ENCODE peak calls at places on chromosomes 13 and 19, in ten cellular contexts. Z, D, K, W, I, N, T, H, L and A are unnamed samples. For H3K27me3 and H3K4me1, the result is how much of the 10 kb centered on the place peaks cover.

GRCh38 chr13:33637978-33638743 is 179.8 kb upstream of the RFC3 start:
- DNase-seq in T (no peak), L (peak), N (peak), K (peak), H (no peak), I (peak), D (peak), Z (peak), W (no peak), A (no peak)

GRCh38 chr13:50124536-50125305 is 109.5 kb downstream of the KCNRG start:
- DNase-seq in L (peak), W (peak), K (no peak), H (peak), N (peak), D (peak), T (peak), I (peak), Z (peak), A (no peak)

GRCh38 chr19:18869231-18869575 is 26.8 kb downstream of the CERS1 start:
- DNase-seq in I (no peak), Z (no peak), K (no peak), N (no peak), W (no peak), H (no peak), T (no peak), L (no peak), D (no peak), A (no peak)

GRCh38 chr19:18613589-18614234 is 1.0 kb downstream of the TMEM59L start:
- DNase-seq in H (no peak), Z (no peak), T (no peak), L (no peak), N (no peak), K (no peak), W (no peak), D (no peak), I (no peak), A (no peak)

GRCh38 chr19:48524221-48524620 is 12.6 kb upstream of the LMTK3 start:
- DNase-seq in Z (no peak), W (no peak), D (no peak), I (no peak), L (no peak), N (no peak), K (no peak), T (no peak), H (no peak), A (no peak)

GRCh38 chr13:113544896-113545295 is 39.7 kb upstream of the TFDP1 start:
- DNase-seq in D (no peak), L (no peak), N (no peak), I (no peak), H (no peak), W (no peak), K (no peak), Z (no peak), T (no peak), A (no peak)

GRCh38 chr19:42386974-42387707 is 3.0 kb downstream of the CNFN start:
- DNase-seq in T (peak), W (peak), I (peak), N (peak), D (peak), H (peak), L (peak), Z (peak), K (peak), A (no peak)

GRCh38 chr19:6720369-6721112 is at the start of gene C3:
- DNase-seq in L (peak), K (peak), Z (no peak), D (peak), H (peak), I (peak), W (peak), T (no peak), N (no peak), A (no peak)

GRCh38 chr19:2478756-2479555 is 3.0 kb downstream of the GADD45B start:
- DNase-seq in N (peak), D (peak), H (peak), I (peak), L (peak), T (peak), K (no peak), W (peak), Z (peak), A (no peak)

GRCh38 chr13:79786176-79786575 is 305.2 kb downstream of the NDFIP2 start:
- DNase-seq in Z (no peak), I (no peak), W (no peak), K (no peak), D (no peak), T (no peak), N (no peak), H (no peak), L (no peak), A (no peak)

GRCh38 chr13:68023838-68024581 is 793.9 kb upstream of the PCDH9 start:
- DNase-seq in H (no peak), W (no peak), T (no peak), I (no peak), D (no peak), L (no peak), N (no peak), K (no peak), Z (no peak), A (no peak)

GRCh38 chr19:33339016-33339749 is 34.3 kb upstream of the CEBPG start:
- DNase-seq in H (no peak), D (no peak), W (no peak), L (no peak), I (peak), T (no peak), K (peak), N (peak), Z (no peak), A (no peak)

GRCh38 chr19:9054768-9055167 is 32.1 kb upstream of the OR1M1 start:
- DNase-seq in I (no peak), Z (no peak), T (no peak), W (no peak), D (no peak), K (no peak), N (peak), H (no peak), L (no peak), A (no peak)

GRCh38 chr13:113851826-113852535 is 11.9 kb downstream of the GAS6 start:
- DNase-seq in N (no peak), K (no peak), Z (no peak), D (peak), H (no peak), W (no peak), I (no peak), T (no peak), L (no peak), A (peak)

DNA sequence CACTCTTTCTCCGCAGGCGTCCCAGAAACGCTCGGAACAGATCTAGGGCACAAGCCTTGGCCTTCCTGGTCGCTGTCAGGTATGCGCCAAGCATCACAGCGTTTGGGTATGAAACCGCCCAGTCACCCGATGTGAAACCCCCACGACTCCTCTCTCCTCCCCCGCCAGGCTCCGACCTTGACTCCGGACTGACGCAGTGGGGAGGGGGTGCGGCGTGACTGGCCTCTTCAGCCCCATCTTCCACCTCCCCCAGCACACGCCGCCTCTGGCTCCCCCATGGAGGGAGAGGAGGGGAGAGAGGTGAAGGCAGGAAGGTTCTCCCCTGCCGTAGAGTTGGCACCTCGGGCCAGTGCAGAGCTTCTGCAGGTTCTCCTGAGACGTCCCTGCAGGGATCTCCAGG is 22.0 kb upstream of the ARHGEF7 start:
- DNase-seq in D (no peak), H (no peak), W (no peak), N (no peak), K (no peak), Z (no peak), L (no peak), T (no peak), I (no peak), A (no peak)
- H3K27me3 ChIP-seq in D (under half), H (half or more), W (under half), N (half or more), K (half or more), Z (under half), L (under half), T (under half), I (under half), A (under half)

DNA sequence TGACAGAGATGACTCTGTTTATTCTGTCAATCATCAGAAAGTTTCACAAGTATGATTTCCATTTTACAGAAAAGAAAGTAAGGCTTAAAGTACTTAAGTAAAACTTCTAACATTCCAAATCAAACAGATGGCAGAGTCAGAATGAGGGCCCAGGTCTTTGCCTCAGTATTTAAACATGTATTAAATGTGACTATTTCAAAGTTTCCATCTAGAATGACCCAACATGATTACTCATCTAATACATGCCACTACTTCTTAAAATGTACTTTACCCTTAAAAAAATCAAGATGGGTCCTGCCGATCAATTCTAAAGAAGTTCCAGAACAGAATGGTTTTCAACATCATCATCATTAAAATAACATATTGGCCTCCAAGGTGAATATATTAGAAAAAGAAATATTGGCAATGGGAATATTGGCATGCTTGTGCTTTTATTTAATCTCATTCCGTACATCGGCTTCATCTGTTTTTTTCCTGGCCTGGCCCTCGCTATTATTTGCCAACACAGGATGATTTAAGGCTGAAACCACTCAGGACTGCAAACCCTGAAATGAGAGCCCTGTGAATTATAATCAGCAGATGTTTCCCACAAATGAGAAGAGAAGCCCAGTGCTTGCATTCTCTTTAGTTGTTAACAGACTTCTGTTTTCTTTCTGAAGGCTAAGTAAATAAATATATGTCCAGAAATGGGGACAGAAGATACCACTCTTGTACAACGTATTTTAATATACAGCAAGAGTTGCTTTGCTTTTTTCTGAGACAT is 340.0 kb downstream of the DNAJC15 start:
- DNase-seq in I (no peak), K (no peak), D (no peak), W (no peak), N (no peak), H (no peak), T (no peak), L (peak), Z (peak), A (no peak)
- H3K4me1 ChIP-seq in I (under half), K (under half), D (under half), W (under half), N (under half), H (under half), T (under half), L (under half), Z (under half), A (under half)

GRCh38 chr19:35433448-35433847 is 14.6 kb upstream of the FFAR2 start:
- DNase-seq in K (no peak), T (no peak), Z (no peak), W (no peak), D (no peak), N (no peak), I (no peak), L (no peak), H (no peak), A (no peak)

GRCh38 chr19:35437152-35437951 is 10.7 kb upstream of the FFAR2 start:
- DNase-seq in T (no peak), Z (no peak), L (peak), W (no peak), D (no peak), K (no peak), I (no peak), H (no peak), N (no peak), A (no peak)

GRCh38 chr19:35439921-35440320 is 8.1 kb upstream of the FFAR2 start:
- DNase-seq in L (no peak), K (no peak), N (no peak), W (no peak), T (no peak), D (no peak), H (no peak), I (no peak), Z (no peak), A (no peak)

GRCh38 chr19:35438527-35438926 is 9.5 kb upstream of the FFAR2 start:
- DNase-seq in D (no peak), H (no peak), I (peak), N (no peak), T (no peak), L (no peak), W (no peak), Z (no peak), K (no peak), A (no peak)

GRCh38 chr19:35436477-35437141 is 11.4 kb upstream of the FFAR2 start:
- DNase-seq in K (peak), I (peak), L (peak), D (no peak), W (peak), Z (peak), T (no peak), H (no peak), N (peak), A (no peak)
- H3K27ac ChIP-seq in K (peak), I (peak), L (no peak), D (peak), W (no peak), Z (no peak), T (no peak), H (peak), N (no peak), A (peak)

GRCh38 chr13:77571956-77572355 is 36.5 kb downstream of the SCEL start:
- DNase-seq in L (no peak), K (no peak), N (no peak), Z (no peak), T (no peak), I (no peak), H (no peak), W (no peak), D (no peak), A (no peak)
- H3K27me3 ChIP-seq in L (under half), K (under half), N (under half), Z (under half), T (under half), I (under half), H (under half), W (under half), D (under half), A (under half)

DNA sequence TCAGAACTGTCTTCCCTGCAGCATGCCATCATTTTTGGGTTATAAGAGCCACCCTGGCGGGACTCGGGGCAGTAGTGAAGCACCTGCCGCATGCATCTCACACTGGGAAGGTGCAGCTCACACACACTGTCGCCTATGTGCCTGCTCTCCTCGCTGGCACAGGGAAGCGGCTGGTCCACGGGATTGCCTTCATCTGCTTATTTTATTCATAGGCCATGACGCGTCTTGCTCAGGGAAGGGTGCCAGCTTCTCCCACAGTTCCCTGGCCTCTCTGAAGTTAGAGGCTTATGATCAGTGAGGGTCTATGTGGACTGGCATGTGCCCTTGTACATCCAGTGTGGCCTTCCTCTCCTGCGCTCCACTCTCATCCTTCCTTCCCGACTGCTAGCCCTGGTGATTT is 150.0 kb downstream of the KLF12 start:
- DNase-seq in D (no peak), W (no peak), K (no peak), T (no peak), N (no peak), L (no peak), I (no peak), H (peak), Z (no peak), A (no peak)
- H3K4me1 ChIP-seq in D (under half), W (under half), K (under half), T (half or more), N (under half), L (under half), I (under half), H (half or more), Z (under half), A (under half)

GRCh38 chr19:56155124-56155687 is 14.1 kb downstream of the ZNF444 start:
- DNase-seq in I (no peak), W (no peak), N (no peak), H (no peak), K (no peak), Z (no peak), D (peak), L (no peak), T (peak), A (no peak)

GRCh38 chr19:56149656-56150038 is 8.6 kb downstream of the ZNF444 start:
- DNase-seq in I (no peak), W (no peak), H (no peak), K (no peak), T (no peak), N (no peak), D (no peak), Z (no peak), L (no peak), A (no peak)

GRCh38 chr19:56150358-56150757 is 9.3 kb downstream of the ZNF444 start:
- DNase-seq in K (no peak), L (no peak), I (no peak), H (no peak), D (no peak), W (no peak), Z (no peak), N (no peak), T (no peak), A (no peak)

GRCh38 chr19:56153507-56153906 is 12.4 kb downstream of the ZNF444 start:
- DNase-seq in K (no peak), Z (no peak), T (no peak), W (no peak), L (no peak), D (no peak), I (no peak), H (no peak), N (no peak), A (no peak)

GRCh38 chr19:56152644-56153043 is 11.6 kb downstream of the ZNF444 start:
- DNase-seq in N (no peak), L (no peak), K (no peak), Z (no peak), W (no peak), T (no peak), D (no peak), I (no peak), H (no peak), A (no peak)
- H3K27ac ChIP-seq in N (no peak), L (no peak), K (no peak), Z (no peak), W (no peak), T (no peak), D (peak), I (no peak), H (peak), A (no peak)

GRCh38 chr19:51740356-51740755 is 11.3 kb downstream of the FPR1 start:
- DNase-seq in H (no peak), D (no peak), N (no peak), W (no peak), I (no peak), Z (no peak), K (no peak), L (no peak), T (no peak), A (no peak)
- H3K27me3 ChIP-seq in H (half or more), D (under half), N (under half), W (under half), I (under half), Z (under half), K (under half), L (under half), T (under half), A (under half)

GRCh38 chr13:36248700-36249099 is 34.3 kb upstream of the SOHLH2 start:
- DNase-seq in D (no peak), L (no peak), Z (no peak), H (no peak), K (no peak), W (no peak), N (no peak), T (no peak), I (no peak), A (no peak)

GRCh38 chr13:36251012-36251411 is 36.7 kb upstream of the SOHLH2 start:
- DNase-seq in W (no peak), N (no peak), I (no peak), K (no peak), H (no peak), L (no peak), D (no peak), Z (no peak), T (no peak), A (no peak)

DNA sequence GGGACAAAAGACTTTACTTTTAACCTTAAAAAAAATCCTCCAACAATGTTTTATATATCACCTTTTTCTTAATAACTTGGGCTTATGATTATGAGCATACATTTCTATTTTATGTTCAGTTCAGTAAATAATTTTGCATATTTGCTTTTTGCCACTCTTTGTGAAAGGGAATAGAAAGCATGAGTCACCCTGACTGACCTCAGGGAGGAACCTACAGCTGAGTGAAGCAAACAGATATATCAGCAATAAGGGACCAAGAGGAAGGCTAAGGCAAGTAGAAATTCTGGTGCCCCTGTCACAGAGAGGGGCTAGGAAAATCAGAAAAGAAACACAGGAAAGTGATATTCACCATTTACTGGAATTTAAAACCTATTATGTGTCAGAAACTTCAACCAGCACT is 37.2 kb upstream of the SOHLH2 start:
- DNase-seq in Z (peak), W (no peak), I (no peak), T (no peak), H (no peak), D (no peak), K (no peak), N (peak), L (no peak), A (no peak)
- H3K4me1 ChIP-seq in Z (under half), W (under half), I (under half), T (under half), H (under half), D (under half), K (under half), N (under half), L (under half), A (under half)

GRCh38 chr19:39160889-39161672 is 35.5 kb downstream of the PAK4 start:
- DNase-seq in K (no peak), I (peak), N (peak), T (no peak), H (no peak), D (no peak), Z (peak), L (peak), W (no peak), A (no peak)
- H3K27ac ChIP-seq in K (no peak), I (peak), N (peak), T (no peak), H (no peak), D (peak), Z (peak), L (no peak), W (peak), A (peak)